ENCODE peak calls at places on chromosomes 6 and 20, in eight cellular contexts. T is WTC11, H is OCI-LY7, G is bronchial epithelial cell, Q is glutamatergic neuron, E is breast epithelium, A is nephron progenitor cell, I is lower lobe of right lung. X is an unnamed sample.
A peak's percentile ranks its signal among the peaks of the same experiment; 100 is the strongest.

GRCh38 chr6:163872335-163872734 is 457.8 kb downstream of the QKI start:
- DNase-seq in T (no peak), H (no peak), G (peak; percentile 20), Q (no peak), E (no peak), A (no peak), I (no peak), X (no peak)

GRCh38 chr6:15791401-15792137 is 128.7 kb upstream of the DTNBP1 start:
- DNase-seq in T (no peak), H (no peak), G (peak; percentile 84), Q (peak; percentile 22), E (no peak), A (no peak), I (no peak), X (no peak)

GRCh38 chr6:93581371-93581770 is 162.0 kb upstream of the EPHA7 start:
- DNase-seq in T (no peak), H (no peak), G (no peak), Q (no peak), E (no peak), A (peak; percentile 2), I (no peak), X (no peak)

GRCh38 chr6:156618600-156619205 is 158.5 kb upstream of the ARID1B start:
- DNase-seq in T (peak; percentile 54), H (no peak), G (no peak), Q (peak; percentile 49), E (no peak), A (peak; percentile 40), I (no peak), X (no peak)

GRCh38 chr6:77474973-77475372 is 11.7 kb upstream of the HTR1B start:
- DNase-seq in T (no peak), H (no peak), G (no peak), Q (no peak), E (no peak), A (no peak), I (peak; percentile 37), X (peak; percentile 43)

GRCh38 chr20:3163099-3164042 is 3.7 kb upstream of the FASTKD5 start:
- DNase-seq in T (no peak), H (no peak), G (no peak), Q (peak; percentile 56), E (no peak), A (no peak), I (no peak), X (no peak)

GRCh38 chr6:12585497-12585958 is 131.0 kb upstream of the PHACTR1 start:
- DNase-seq in T (no peak), H (no peak), G (no peak), Q (no peak), E (no peak), A (no peak), I (peak; percentile 58), X (no peak)

GRCh38 chr20:36571564-36572504 is 1.6 kb upstream of the TGIF2 start:
- DNase-seq in T (peak; percentile 78), H (no peak), G (no peak), Q (no peak), E (no peak), A (peak; percentile 50), I (no peak), X (no peak)

GRCh38 chr20:5531318-5532081 is 214.7 kb upstream of the PROKR2 start:
- DNase-seq in T (no peak), H (no peak), G (peak; percentile 72), Q (no peak), E (no peak), A (no peak), I (peak; percentile 48), X (no peak)

GRCh38 chr20:32917191-32917950 is 58.6 kb downstream of the EFCAB8 start:
- DNase-seq in T (no peak), H (no peak), G (no peak), Q (no peak), E (no peak), A (no peak), I (peak; percentile 1), X (no peak)

GRCh38 chr6:74749211-74750142 is 456.4 kb downstream of the COL12A1 start:
- DNase-seq in T (no peak), H (no peak), G (peak; percentile 75), Q (peak; percentile 48), E (no peak), A (no peak), I (no peak), X (no peak)

GRCh38 chr20:34579191-34579661 is 20.7 kb downstream of the MAP1LC3A start:
- DNase-seq in T (no peak), H (no peak), G (peak; percentile 99), Q (no peak), E (no peak), A (no peak), I (no peak), X (no peak)

GRCh38 chr6:169370054-169370453 is 116.4 kb upstream of the THBS2 start:
- DNase-seq in T (no peak), H (no peak), G (peak; percentile 17), Q (no peak), E (no peak), A (no peak), I (no peak), X (no peak)

GRCh38 chr20:17735206-17735804 is 35.5 kb downstream of the BANF2 start:
- DNase-seq in T (no peak), H (no peak), G (peak; percentile 15), Q (no peak), E (no peak), A (no peak), I (no peak), X (no peak)

GRCh38 chr6:4383910-4384637 is 248.7 kb upstream of the ECI2 start:
- DNase-seq in T (no peak), H (no peak), G (peak; percentile 34), Q (no peak), E (no peak), A (no peak), I (no peak), X (no peak)

GRCh38 chr20:9035129-9035528 is 33.8 kb upstream of the PLCB4 start:
- DNase-seq in T (no peak), H (no peak), G (peak; percentile 58), Q (no peak), E (no peak), A (no peak), I (no peak), X (no peak)

DNA sequence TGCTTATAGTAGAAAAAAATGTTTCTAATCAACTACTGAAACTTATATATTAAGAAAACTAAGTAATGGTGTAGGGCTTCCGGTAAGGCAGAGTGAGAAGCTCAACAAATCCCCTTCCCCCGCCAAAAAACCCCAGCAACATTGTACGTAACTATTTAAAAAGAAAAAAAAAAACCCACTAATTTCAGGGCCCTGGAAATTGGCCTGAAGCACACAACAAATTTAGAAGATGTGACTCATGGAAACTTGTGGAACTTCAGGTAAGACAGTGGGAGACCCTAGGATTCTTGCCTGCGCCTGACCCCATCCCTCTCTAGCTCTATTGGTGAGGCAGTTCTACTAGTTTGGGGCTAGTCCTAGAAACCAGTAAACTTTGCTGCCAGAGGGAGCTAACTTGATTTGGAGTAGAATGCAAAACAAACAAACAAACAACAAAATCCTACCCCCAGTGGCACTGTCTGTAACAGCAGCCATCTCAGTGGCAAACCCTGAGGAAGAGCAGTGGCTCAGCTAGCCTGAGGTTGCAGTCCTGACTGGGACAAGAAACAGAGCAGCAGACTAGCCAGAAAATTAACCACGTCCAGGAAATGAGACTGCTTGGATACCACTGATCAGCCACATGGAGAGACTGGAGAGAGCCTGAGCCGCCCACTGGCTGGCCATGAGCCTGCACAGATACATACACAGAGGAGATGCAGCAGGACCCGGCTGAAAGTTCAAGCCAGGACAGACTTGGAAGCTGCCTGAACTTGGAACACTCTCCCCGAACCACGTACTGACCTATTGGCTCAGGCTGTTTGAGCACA is 135.1 kb downstream of the TBXT start:
- DNase-seq in T (peak; percentile 42), H (no peak), G (no peak), Q (no peak), E (no peak), A (no peak), I (no peak), X (no peak)
- TF ChIP-seq CTCF in T (no peak), H (no peak), G (peak; percentile 7), Q (peak; percentile 32), E (no peak), A (no peak), I (no peak), X (no peak)

DNA sequence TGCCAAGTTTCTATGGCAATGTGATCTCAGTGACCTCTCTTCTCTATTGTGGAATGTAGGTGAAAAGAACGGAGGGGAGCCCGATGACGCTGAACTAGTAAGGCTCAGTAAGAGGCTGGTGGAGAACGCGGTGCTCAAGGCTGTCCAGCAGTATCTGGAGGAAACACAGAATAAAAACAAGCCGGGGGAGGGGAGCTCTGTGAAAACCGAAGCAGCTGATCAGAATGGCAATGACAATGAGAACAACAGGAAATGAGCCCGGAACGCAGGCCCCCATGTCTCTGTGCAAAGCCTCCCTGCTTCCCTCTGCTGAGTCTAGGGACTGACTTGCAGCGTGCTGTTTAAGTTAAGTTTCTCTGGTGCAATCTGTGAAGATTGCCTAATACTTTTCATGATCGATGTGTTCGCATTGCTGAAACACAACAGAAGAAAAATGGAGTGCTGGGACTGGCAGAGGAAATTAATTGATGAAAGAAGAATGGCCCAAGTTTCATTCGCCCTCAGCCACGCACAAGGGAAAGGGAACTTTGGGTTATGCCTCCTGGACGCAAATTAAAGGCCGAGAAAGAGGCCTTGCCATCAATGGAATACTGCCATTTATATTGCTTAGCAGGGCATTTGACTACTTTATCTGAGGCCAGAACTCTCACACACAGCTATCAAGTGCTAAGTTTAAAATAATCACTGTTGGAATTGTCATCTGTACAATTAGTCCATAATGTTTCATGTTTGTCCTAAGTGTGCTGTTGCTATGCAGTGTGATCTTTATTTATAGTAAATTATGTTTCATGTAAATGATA is 146.4 kb downstream of the AKAP7 start:
- DNase-seq in T (peak; percentile 59), H (peak; percentile 31), G (no peak), Q (no peak), E (no peak), A (peak; percentile 18), I (peak; percentile 51), X (peak; percentile 42)
- TF ChIP-seq CTCF in T (no peak), H (no peak), G (no peak), Q (no peak), E (no peak), A (no peak), I (no peak), X (no peak)

GRCh38 chr6:98942263-98942803 is 5.4 kb downstream of the FBXL4 start:
- DNase-seq in T (no peak), H (no peak), G (no peak), Q (no peak), E (no peak), A (no peak), I (no peak), X (no peak)
- TF ChIP-seq CTCF in T (no peak), H (peak; percentile 37), G (no peak), Q (peak; percentile 17), E (no peak), A (no peak), I (no peak), X (no peak)

DNA sequence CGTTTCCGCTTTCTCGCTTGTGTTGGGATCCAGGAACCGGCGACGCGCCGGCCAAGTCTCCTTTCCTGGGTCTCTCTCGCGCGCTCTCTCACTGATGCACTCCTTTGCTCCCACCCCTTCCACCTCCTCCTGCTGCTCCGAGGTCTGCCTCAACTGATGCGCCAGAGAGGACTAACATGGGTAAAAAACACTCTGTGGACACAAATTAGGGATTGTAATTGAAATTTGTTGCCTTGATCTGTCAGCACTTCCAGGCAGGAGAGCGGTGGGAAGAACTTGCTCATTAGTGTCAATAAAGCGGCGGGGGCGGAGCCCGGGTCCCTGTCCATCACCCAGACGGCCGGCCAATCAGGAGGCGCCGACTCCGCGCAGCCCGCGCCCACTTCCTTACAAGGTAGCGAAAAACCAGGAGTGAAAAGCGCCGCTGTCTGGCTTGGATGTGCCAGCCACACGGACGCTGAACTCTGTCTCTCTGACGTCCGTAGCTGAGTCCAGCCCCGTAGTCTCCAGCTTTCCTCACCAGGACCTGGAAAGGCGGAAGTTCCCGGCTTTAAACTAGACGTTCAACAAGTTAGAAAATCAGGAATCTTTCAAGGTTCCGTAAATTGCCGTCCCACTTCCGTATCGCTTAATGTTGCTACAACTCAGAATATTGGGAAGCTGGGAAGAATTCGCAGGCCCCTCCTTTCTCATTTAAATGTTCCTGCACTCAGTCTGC is at the start of gene TBX18:
- DNase-seq in T (peak; percentile 97), H (no peak), G (peak; percentile 91), Q (peak; percentile 96), E (peak; percentile 72), A (peak; percentile 95), I (peak; percentile 61), X (peak; percentile 59)
- TF ChIP-seq CTCF in T (no peak), H (no peak), G (peak; percentile 29), Q (no peak), E (no peak), A (no peak), I (no peak), X (no peak)